ENCODE peak calls at places on chromosomes 3 and 15, in six cellular contexts. G is IMR-90, U is H1, R is H9, I is mesenchymal stem cell, V is trophoblast cell. M is an unnamed sample.

GRCh38 chr3:4222574-4222973 is 80.6 kb upstream of the SETMAR start:
- DNase-seq in G (no peak), U (no peak), R (no peak), I (no peak), V (no peak), M (no peak)

GRCh38 chr3:111392911-111393351 is 149.1 kb upstream of the CD96 start:
- DNase-seq in G (no peak), U (no peak), R (no peak), I (peak; percentile 3), V (peak; percentile 9), M (no peak)

GRCh38 chr3:50336452-50337174 is 4.0 kb downstream of the RASSF1 start:
- DNase-seq in G (peak; percentile 28), U (no peak), R (no peak), I (no peak), V (peak; percentile 58), M (no peak)

GRCh38 chr15:50876260-50876988 is 32.1 kb upstream of the AP4E1 start:
- DNase-seq in G (no peak), U (no peak), R (no peak), I (no peak), V (peak; percentile 20), M (no peak)

GRCh38 chr15:99955181-99955525 is 221.9 kb upstream of the LYSMD4 start:
- DNase-seq in G (no peak), U (no peak), R (no peak), I (no peak), V (no peak), M (no peak)

GRCh38 chr3:37040231-37040630 is 46.9 kb downstream of the MLH1 start:
- DNase-seq in G (peak; percentile 44), U (no peak), R (no peak), I (no peak), V (no peak), M (no peak)

GRCh38 chr3:42270561-42270960 is 4.6 kb upstream of the CCK start:
- DNase-seq in G (no peak), U (no peak), R (no peak), I (no peak), V (no peak), M (no peak)

GRCh38 chr3:29587340-29587739 is 306.5 kb downstream of the RBMS3 start:
- DNase-seq in G (no peak), U (no peak), R (no peak), I (peak; percentile 51), V (no peak), M (no peak)

GRCh38 chr3:138939563-138940241 is 7.2 kb downstream of the FOXL2 start:
- DNase-seq in G (no peak), U (no peak), R (peak; percentile 70), I (no peak), V (no peak), M (no peak)

GRCh38 chr3:134361162-134361831 is 12.9 kb downstream of the AMOTL2 start:
- DNase-seq in G (no peak), U (no peak), R (no peak), I (no peak), V (no peak), M (no peak)

GRCh38 chr3:24598691-24599090 is 104.0 kb upstream of the THRB start:
- DNase-seq in G (no peak), U (no peak), R (no peak), I (peak; percentile 58), V (peak; percentile 46), M (no peak)

GRCh38 chr3:49906004-49906860 is 2.6 kb upstream of the MST1R start:
- DNase-seq in G (peak; percentile 46), U (no peak), R (peak; percentile 69), I (peak; percentile 61), V (peak; percentile 14), M (no peak)

GRCh38 chr3:10867384-10867783 is 51.4 kb downstream of the SLC6A11 start:
- DNase-seq in G (no peak), U (no peak), R (peak; percentile 52), I (no peak), V (peak; percentile 20), M (peak; percentile 58)

GRCh38 chr3:98240133-98240532 is 23.9 kb upstream of the OR5H6 start:
- DNase-seq in G (no peak), U (no peak), R (no peak), I (no peak), V (no peak), M (no peak)

GRCh38 chr3:46076606-46077005 is 49.3 kb upstream of the XCR1 start:
- DNase-seq in G (peak; percentile 13), U (no peak), R (no peak), I (peak; percentile 36), V (peak; percentile 44), M (no peak)

GRCh38 chr3:146339262-146339808 is 88.4 kb upstream of the PLSCR4 start:
- DNase-seq in G (no peak), U (no peak), R (no peak), I (no peak), V (no peak), M (no peak)

GRCh38 chr3:169998668-169999131 is 32.1 kb downstream of the SEC62 start:
- DNase-seq in G (peak; percentile 99), U (no peak), R (no peak), I (peak; percentile 76), V (peak; percentile 99), M (no peak)

GRCh38 chr15:56484284-56484683 is 19.3 kb upstream of the MNS1 start:
- DNase-seq in G (no peak), U (no peak), R (no peak), I (no peak), V (no peak), M (no peak)
- H3K14ac ChIP-seq in G (no peak overlapping the region), U (no peak overlapping the region), R (no peak overlapping the region), I (peak overlapping the region; percentile 51), V (no peak overlapping the region), M (no peak overlapping the region)

GRCh38 chr15:62869116-62869515 is 173.4 kb upstream of the TPM1 start:
- DNase-seq in G (no peak), U (no peak), R (no peak), I (no peak), V (no peak), M (no peak)

GRCh38 chr15:62870216-62870615 is 172.3 kb upstream of the TPM1 start:
- DNase-seq in G (no peak), U (no peak), R (no peak), I (no peak), V (no peak), M (no peak)

GRCh38 chr15:62868507-62868906 is 174.0 kb upstream of the TPM1 start:
- DNase-seq in G (no peak), U (no peak), R (no peak), I (no peak), V (no peak), M (no peak)

GRCh38 chr15:62866366-62866765 is 176.2 kb upstream of the TPM1 start:
- DNase-seq in G (no peak), U (no peak), R (no peak), I (no peak), V (no peak), M (no peak)
- H2BK5ac ChIP-seq in G (no peak overlapping the region), U (no peak overlapping the region), R (no peak overlapping the region), I (no peak overlapping the region), V (peak overlapping the region; percentile 60), M (no peak overlapping the region)

DNA sequence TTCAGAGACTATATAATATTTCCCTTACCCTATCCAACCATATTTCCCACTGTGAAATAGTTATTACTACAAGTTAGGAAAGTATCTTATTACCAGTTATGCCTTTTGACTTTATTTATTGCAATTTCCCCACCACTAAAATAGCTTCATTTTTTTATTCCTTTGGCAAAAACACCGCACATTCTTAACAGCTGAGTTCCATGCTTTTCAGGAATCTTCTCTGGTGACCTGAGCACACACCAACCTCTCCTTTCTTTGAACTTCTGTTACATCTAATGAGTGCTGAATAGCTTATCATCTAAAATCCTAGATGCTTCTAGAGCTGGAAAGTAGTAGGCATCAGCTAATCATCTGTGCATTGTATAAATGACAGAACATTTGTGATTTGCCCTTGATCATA is 99.1 kb downstream of the UBE2E2 start:
- DNase-seq in G (peak; percentile 38), U (no peak), R (no peak), I (no peak), V (peak; percentile 55), M (no peak)
- H3K14ac ChIP-seq in G (no peak overlapping the region), U (no peak overlapping the region), R (no peak overlapping the region), I (no peak overlapping the region), V (no peak overlapping the region), M (no peak overlapping the region)

GRCh38 chr15:77597804-77598453 is 34.8 kb downstream of the LINGO1 start:
- DNase-seq in G (no peak), U (no peak), R (no peak), I (peak; percentile 38), V (no peak), M (no peak)
- H2BK5ac ChIP-seq in G (no peak overlapping the region), U (no peak overlapping the region), R (no peak overlapping the region), I (no peak overlapping the region), V (peak overlapping the region; percentile 63), M (peak overlapping the region; percentile 43)

GRCh38 chr3:72628065-72628464 is 220.2 kb downstream of the SHQ1 start:
- DNase-seq in G (no peak), U (no peak), R (no peak), I (no peak), V (peak; percentile 98), M (no peak)
- H3K14ac ChIP-seq in G (no peak overlapping the region), U (no peak overlapping the region), R (no peak overlapping the region), I (peak overlapping the region; percentile 11), V (no peak overlapping the region), M (no peak overlapping the region)

GRCh38 chr3:66038726-66039589 is at the start of gene MAGI1:
- DNase-seq in G (peak; percentile 95), U (peak; percentile 94), R (peak; percentile 96), I (peak; percentile 95), V (peak; percentile 79), M (peak; percentile 95)
- H2BK5ac ChIP-seq in G (peak within 1 kb of the TSS; percentile 85), U (peak within 1 kb of the TSS; percentile 80), R (no peak within 1 kb of the TSS), I (peak within 1 kb of the TSS; percentile 88), V (peak within 1 kb of the TSS; percentile 93), M (peak within 1 kb of the TSS; percentile 91)

GRCh38 chr3:95408464-95408862 is 1345.6 kb downstream of the NSUN3 start:
- DNase-seq in G (no peak), U (no peak), R (peak; percentile 35), I (no peak), V (no peak), M (no peak)

DNA sequence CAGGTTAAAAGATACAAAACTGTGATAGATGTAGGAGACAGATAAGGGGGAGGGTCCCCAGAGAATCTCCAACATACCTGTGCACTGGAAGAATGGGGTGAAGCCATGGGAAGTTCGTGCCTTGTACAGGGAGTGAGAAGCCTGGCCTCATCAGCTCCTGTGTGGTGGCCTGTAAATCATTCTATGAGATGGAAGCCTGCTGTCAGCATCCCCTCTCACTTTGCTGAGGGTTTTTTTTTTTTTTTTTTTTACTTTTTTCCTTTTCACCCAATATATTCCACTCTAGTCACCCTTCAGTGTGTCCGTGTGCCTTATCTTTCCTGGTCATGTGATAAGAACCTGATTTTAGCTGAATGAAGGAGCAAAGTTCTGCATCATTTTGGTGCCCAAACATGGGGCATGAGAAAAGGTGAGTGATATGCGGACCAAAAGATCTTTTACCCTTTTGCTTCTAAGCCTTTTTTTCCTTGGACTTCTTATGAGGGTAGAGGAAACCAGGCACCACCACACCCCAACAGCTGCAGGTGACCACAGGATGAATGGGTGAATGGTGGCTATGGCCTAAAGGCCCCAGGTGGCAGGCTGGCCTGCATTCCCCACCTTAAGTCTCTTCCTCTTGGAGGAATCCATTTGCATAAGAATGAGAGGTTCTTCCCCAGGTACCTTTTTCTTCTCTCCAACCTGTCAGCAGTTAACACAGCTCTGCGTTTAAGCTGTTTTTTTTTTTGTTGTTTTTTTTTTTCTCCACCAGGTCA is 1345.0 kb downstream of the NSUN3 start:
- DNase-seq in G (no peak), U (peak; percentile 41), R (peak; percentile 80), I (no peak), V (no peak), M (no peak)
- H3K14ac ChIP-seq in G (no peak overlapping the region), U (no peak overlapping the region), R (no peak overlapping the region), I (no peak overlapping the region), V (no peak overlapping the region), M (no peak overlapping the region)